ENCODE peak calls at places on chromosomes 4 and X, in six cellular contexts. G is upper lobe of right lung; O is cardiac muscle cell; S is tibial nerve; L is uterus; Y is CD8-positive, alpha-beta memory T cell. N is an unnamed sample.
A peak's percentile ranks its signal among the peaks of the same experiment; 100 is the strongest.

GRCh38 chrX:147875866-147876596 is 35.7 kb upstream of the FMR1 start:
- DNase-seq in G (no peak), O (peak; percentile 44), S (no peak), L (no peak), Y (peak; percentile 7), N (no peak)

GRCh38 chr4:110636677-110637407 is 14.0 kb upstream of the PITX2 start:
- DNase-seq in G (no peak), O (peak; percentile 60), S (no peak), L (no peak), Y (no peak), N (no peak)

GRCh38 chrX:110795645-110796510 is at the start of gene CHRDL1:
- DNase-seq in G (peak; percentile 69), O (no peak), S (peak; percentile 49), L (peak; percentile 73), Y (no peak), N (no peak)

GRCh38 chr4:179415842-179416223 is 1973.6 kb upstream of the AGA start:
- DNase-seq in G (no peak), O (no peak), S (no peak), L (no peak), Y (no peak), N (no peak)

GRCh38 chr4:113222006-113222405 is 172.6 kb downstream of the ANK2 start:
- DNase-seq in G (no peak), O (no peak), S (no peak), L (no peak), Y (no peak), N (no peak)

GRCh38 chrX:78024349-78025108 is 55.1 kb upstream of the PGAM4 start:
- DNase-seq in G (peak; percentile 68), O (peak; percentile 19), S (peak; percentile 4), L (no peak), Y (peak; percentile 37), N (peak; percentile 24)

GRCh38 chr4:142846729-142847606 is 867 bp upstream of the INPP4B start:
- DNase-seq in G (no peak), O (peak; percentile 30), S (peak; percentile 24), L (peak; percentile 41), Y (peak; percentile 52), N (no peak)

GRCh38 chr4:120709986-120710385 is 212.5 kb downstream of the PRDM5 start:
- DNase-seq in G (no peak), O (peak; percentile 56), S (no peak), L (no peak), Y (no peak), N (no peak)

GRCh38 chr4:115675721-115676120 is 562.3 kb upstream of the NDST4 start:
- DNase-seq in G (no peak), O (no peak), S (no peak), L (no peak), Y (no peak), N (no peak)

GRCh38 chr4:41380758-41381157 is 124.0 kb downstream of the UCHL1 start:
- DNase-seq in G (no peak), O (no peak), S (no peak), L (no peak), Y (no peak), N (no peak)

GRCh38 chr4:41389356-41389755 is 132.6 kb downstream of the UCHL1 start:
- DNase-seq in G (no peak), O (no peak), S (no peak), L (no peak), Y (no peak), N (no peak)

GRCh38 chr4:41381384-41381783 is 124.7 kb downstream of the UCHL1 start:
- DNase-seq in G (no peak), O (no peak), S (no peak), L (no peak), Y (no peak), N (no peak)

GRCh38 chr4:41385486-41385885 is 128.8 kb downstream of the UCHL1 start:
- DNase-seq in G (no peak), O (no peak), S (no peak), L (no peak), Y (no peak), N (no peak)

DNA sequence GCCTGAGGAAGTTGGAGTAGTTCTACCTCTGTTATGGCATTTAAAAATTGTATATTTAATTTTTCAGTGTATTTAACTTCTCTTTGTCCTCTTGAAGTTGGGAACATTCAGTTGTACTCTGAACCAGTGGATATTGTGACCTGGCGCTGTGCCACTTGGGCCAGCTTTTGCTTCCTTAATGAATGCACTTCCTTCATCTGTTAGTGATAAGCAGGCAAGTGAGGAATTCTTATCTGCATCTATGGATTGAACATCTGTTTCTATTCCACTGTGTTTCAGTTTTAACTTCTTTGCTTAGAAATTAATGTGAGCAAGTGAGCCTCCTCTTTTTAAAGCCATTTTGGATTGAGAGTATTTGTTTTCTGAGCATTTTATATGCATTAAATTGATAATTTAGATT is 128.3 kb downstream of the UCHL1 start:
- DNase-seq in G (peak; percentile 83), O (peak; percentile 51), S (peak; percentile 61), L (peak; percentile 72), Y (no peak), N (peak; percentile 83)
- H3K4me1 ChIP-seq in G (peaks cover 30% of the 10 kb centered on the region), O (no peaks in the 10 kb centered on the region), S (no peaks in the 10 kb centered on the region), L (no peaks in the 10 kb centered on the region), Y (no peaks in the 10 kb centered on the region), N (peaks cover 24% of the 10 kb centered on the region)

GRCh38 chr4:6182390-6183280 is 17.7 kb downstream of the JAKMIP1 start:
- DNase-seq in G (no peak), O (no peak), S (no peak), L (no peak), Y (peak; percentile 28), N (no peak)
- H3K4me1 ChIP-seq in G (no peaks in the 10 kb centered on the region), O (no peaks in the 10 kb centered on the region), S (no peaks in the 10 kb centered on the region), L (no peaks in the 10 kb centered on the region), Y (peaks cover 66% of the 10 kb centered on the region), N (no peaks in the 10 kb centered on the region)

GRCh38 chr4:76640252-76640925 is 205.4 kb downstream of the SHROOM3 start:
- DNase-seq in G (peak; percentile 79), O (no peak), S (no peak), L (no peak), Y (no peak), N (no peak)
- H3K4me1 ChIP-seq in G (peaks cover 6% of the 10 kb centered on the region), O (no peaks in the 10 kb centered on the region), S (no peaks in the 10 kb centered on the region), L (no peaks in the 10 kb centered on the region), Y (no peaks in the 10 kb centered on the region), N (no peaks in the 10 kb centered on the region)

GRCh38 chrX:31653395-31653794 is 581.6 kb upstream of the FTHL17 start:
- DNase-seq in G (no peak), O (no peak), S (no peak), L (no peak), Y (no peak), N (no peak)
- H3K4me1 ChIP-seq in G (no peaks in the 10 kb centered on the region), O (no peaks in the 10 kb centered on the region), S (no peaks in the 10 kb centered on the region), L (no peaks in the 10 kb centered on the region), Y (no peaks in the 10 kb centered on the region), N (no peaks in the 10 kb centered on the region)

DNA sequence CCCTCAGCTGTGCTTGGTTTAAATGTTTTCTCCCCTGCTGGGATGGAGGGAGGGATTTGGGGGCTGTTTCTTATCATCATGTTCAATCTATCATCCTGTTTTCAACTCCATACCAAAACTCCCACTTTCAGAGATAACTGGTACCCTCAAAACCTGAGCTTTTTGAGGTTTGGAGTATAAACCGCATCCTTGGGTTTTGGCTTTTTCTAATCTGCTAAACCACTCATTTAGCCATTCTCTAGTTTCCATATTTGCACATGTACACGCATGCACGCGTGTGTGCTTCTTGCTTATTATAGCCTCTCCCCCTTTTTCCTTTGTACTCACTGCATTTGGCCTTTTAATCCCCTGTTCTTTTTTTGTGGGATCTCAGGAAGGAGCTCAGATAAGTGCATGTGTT is 116.7 kb upstream of the TEX13D start:
- DNase-seq in G (no peak), O (no peak), S (no peak), L (no peak), Y (no peak), N (no peak)
- H3K4me1 ChIP-seq in G (peaks cover 4% of the 10 kb centered on the region), O (no peaks in the 10 kb centered on the region), S (peaks cover 7% of the 10 kb centered on the region), L (no peaks in the 10 kb centered on the region), Y (peaks cover 73% of the 10 kb centered on the region), N (no peaks in the 10 kb centered on the region)

DNA sequence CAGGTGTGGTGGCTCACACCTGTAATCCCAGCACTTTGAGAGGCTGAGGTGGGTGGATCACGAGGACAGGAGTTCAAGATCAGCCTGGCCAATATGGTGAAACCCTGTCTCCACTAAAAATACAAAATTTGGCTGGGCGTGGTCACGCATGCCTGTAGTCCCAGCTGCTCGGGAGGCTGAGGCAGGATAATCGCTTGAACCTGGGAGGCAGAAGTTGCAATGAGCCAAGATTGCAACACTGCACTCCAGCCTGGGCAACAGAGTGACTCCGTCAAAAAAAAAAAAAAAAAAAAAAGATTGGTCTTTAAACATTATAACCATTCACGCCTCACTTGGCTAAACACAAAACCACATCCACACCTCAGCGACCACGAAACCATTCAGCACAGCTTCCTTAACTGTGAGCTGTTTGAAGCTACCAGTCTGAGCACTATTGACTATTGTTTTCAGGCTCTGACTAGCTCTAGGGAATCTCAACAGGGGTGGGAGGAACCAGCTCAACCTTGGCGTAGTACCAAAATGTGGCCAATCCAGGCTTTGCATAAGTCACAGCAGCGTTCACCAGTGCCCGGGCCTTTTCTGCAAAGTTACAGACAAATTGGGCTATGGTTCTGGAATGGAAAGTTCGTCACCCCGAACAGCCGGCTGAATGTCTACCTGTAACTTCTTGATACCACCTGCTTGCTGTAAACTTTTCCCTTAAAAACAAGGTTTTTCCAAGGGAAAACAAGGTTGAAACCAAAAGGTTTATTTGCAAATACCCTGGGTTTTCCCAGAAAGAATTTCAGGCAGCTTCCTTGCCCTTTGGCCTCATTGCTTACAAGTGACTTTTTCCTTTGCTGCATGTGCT is 73.6 kb upstream of the DHX15 start:
- DNase-seq in G (no peak), O (peak; percentile 95), S (peak; percentile 34), L (no peak), Y (no peak), N (no peak)
- H3K4me1 ChIP-seq in G (peaks cover 9% of the 10 kb centered on the region), O (no peaks in the 10 kb centered on the region), S (no peaks in the 10 kb centered on the region), L (no peaks in the 10 kb centered on the region), Y (no peaks in the 10 kb centered on the region), N (no peaks in the 10 kb centered on the region)